ENCODE peak calls at places on chromosome 5, in seven cellular contexts. U, R, B, A, I, Y and D are unnamed samples.

GRCh38 chr5:67478337-67478736 is 281.7 kb upstream of the CD180 start:
- DNase-seq in U (no peak), R (no peak), B (no peak), A (no peak), I (no peak), Y (no peak), D (no peak)

GRCh38 chr5:62727184-62727583 is 148.6 kb downstream of the LRRC70 start:
- DNase-seq in U (no peak), R (no peak), B (no peak), A (no peak), I (no peak), Y (no peak), D (no peak)

GRCh38 chr5:10229306-10230048 is 20.2 kb downstream of the ATPSCKMT start:
- DNase-seq in U (no peak), R (no peak), B (no peak), A (no peak), I (no peak), Y (peak), D (no peak)

GRCh38 chr5:8908055-8908683 is 637.7 kb downstream of the SEMA5A start:
- DNase-seq in U (no peak), R (peak), B (no peak), A (peak), I (peak), Y (peak), D (peak)

GRCh38 chr5:10831416-10831815 is 70.4 kb upstream of the DAP start:
- DNase-seq in U (no peak), R (no peak), B (no peak), A (no peak), I (no peak), Y (peak), D (no peak)

GRCh38 chr5:135553688-135554462 is 18.1 kb upstream of the NEUROG1 start:
- DNase-seq in U (no peak), R (no peak), B (no peak), A (peak), I (peak), Y (peak), D (peak)

GRCh38 chr5:115573133-115573532 is 28.6 kb upstream of the FEM1C start:
- DNase-seq in U (no peak), R (no peak), B (no peak), A (no peak), I (no peak), Y (peak), D (no peak)

GRCh38 chr5:74766348-74766886 is 500 bp downstream of the GFM2 start:
- DNase-seq in U (no peak), R (no peak), B (no peak), A (no peak), I (no peak), Y (peak), D (no peak)

GRCh38 chr5:132808448-132808847 is 4.7 kb upstream of the SOWAHA start:
- DNase-seq in U (no peak), R (no peak), B (no peak), A (no peak), I (no peak), Y (no peak), D (no peak)

GRCh38 chr5:116406306-116407041 is 168.1 kb downstream of the SEMA6A start:
- DNase-seq in U (no peak), R (no peak), B (no peak), A (no peak), I (no peak), Y (no peak), D (no peak)

GRCh38 chr5:59209758-59210359 is 627.0 kb downstream of the RAB3C start:
- DNase-seq in U (no peak), R (no peak), B (no peak), A (no peak), I (no peak), Y (no peak), D (no peak)

GRCh38 chr5:126124706-126125345 is 298.4 kb upstream of the GRAMD2B start:
- DNase-seq in U (no peak), R (no peak), B (no peak), A (no peak), I (no peak), Y (no peak), D (no peak)

GRCh38 chr5:13217636-13218035 is 726.9 kb downstream of the DNAH5 start:
- DNase-seq in U (no peak), R (no peak), B (no peak), A (no peak), I (no peak), Y (no peak), D (no peak)

GRCh38 chr5:9265391-9266287 is 280.2 kb downstream of the SEMA5A start:
- DNase-seq in U (no peak), R (no peak), B (no peak), A (no peak), I (no peak), Y (peak), D (no peak)

GRCh38 chr5:142248853-142249462 is 75.9 kb downstream of the SPRY4 start:
- DNase-seq in U (no peak), R (no peak), B (peak), A (peak), I (no peak), Y (peak), D (no peak)

GRCh38 chr5:173327084-173327947 is 898 bp downstream of the STC2 start:
- DNase-seq in U (no peak), R (no peak), B (no peak), A (peak), I (peak), Y (peak), D (peak)

GRCh38 chr5:95962785-95963184 is 1.1 kb upstream of the ELL2 start:
- DNase-seq in U (no peak), R (no peak), B (no peak), A (no peak), I (peak), Y (no peak), D (no peak)

DNA sequence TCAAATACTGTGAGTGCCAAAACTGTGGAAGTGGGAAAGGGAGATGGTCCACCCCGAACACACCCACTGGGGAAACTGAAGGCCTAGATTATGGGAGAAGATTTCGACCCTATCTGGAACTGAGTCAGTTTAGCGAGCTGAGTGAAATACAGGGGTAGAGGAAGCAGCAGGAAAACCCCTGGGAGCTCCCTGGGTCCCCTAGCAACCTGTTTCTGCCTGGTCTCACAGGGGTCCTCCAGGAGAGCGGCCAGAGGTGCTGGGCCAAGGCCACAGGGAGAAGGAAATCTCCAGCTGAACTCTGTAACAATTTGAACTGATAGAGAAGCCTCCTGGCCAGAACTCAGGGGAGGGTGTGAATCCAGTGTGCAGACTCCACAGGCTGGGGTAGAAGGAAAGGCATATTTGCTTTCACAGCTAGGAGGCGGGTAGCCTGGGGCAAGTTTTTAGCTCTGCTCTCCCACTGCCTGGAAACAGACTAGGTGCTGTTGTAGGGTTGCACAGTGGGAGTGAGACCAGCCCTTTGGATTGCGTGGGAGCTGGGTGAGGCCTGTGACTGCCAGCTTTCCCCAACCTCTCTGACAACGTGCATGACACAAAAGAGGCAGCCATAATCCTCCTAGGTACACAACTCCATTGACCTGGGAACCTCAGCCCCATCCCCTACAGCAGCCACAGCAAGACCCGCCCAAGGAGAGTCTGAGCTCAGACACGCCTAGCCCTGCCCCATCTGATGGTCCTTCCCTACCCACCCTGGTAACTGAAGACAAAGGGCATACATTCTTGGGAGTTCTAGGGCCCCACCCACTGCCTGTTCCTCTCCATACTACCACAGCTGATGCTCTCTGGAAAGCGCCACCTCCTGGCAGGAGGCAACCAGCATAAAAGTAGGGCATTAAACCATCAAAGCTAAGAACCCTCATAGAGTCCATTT is 78.8 kb upstream of the GPBP1 start:
- DNase-seq in U (no peak), R (no peak), B (no peak), A (no peak), I (peak), Y (peak), D (peak)
- TF ChIP-seq CTCF in U (no peak), R (no peak), B (no peak), A (no peak), I (no peak), Y (peak), D (no peak)

DNA sequence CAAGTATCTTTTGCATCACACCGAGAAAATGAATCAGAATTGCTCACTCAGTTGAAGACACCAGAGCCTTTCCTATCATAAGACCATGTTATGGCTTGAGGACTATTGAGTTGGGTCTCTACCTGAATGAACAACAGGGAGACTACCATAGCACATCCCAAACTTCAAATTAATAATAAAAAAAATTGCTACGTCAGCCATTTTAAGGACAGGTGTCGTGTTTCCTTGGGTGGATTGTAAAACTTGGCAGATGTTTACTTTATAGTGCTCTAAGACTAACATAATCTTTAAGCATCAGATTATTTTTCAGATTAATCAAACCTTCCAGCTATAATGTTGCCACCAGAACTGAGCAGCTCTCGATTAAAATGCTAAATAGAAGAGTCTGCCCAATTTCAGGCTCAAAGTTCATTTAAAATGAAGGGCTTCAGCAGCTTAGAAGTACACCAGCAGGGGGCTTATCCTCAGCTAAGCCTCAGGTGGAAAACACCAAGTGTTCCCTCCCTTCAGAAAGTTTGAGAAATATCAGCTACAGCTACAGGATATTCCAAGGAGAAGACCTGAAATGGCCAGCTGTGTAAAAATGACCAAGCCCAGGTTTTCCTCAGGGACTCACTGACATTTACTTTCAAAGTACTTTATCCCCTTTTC is 395.5 kb downstream of the DTWD2 start:
- DNase-seq in U (no peak), R (no peak), B (no peak), A (no peak), I (no peak), Y (no peak), D (no peak)
- TF ChIP-seq CTCF in U (no peak), R (peak), B (no peak), A (no peak), I (peak), Y (peak), D (peak)

GRCh38 chr5:112690605-112691340 is 46.9 kb upstream of the APC start:
- DNase-seq in U (no peak), R (no peak), B (no peak), A (no peak), I (no peak), Y (no peak), D (no peak)

GRCh38 chr5:112689510-112689909 is 48.2 kb upstream of the APC start:
- DNase-seq in U (no peak), R (no peak), B (no peak), A (no peak), I (no peak), Y (peak), D (no peak)

GRCh38 chr5:112692472-112692871 is 45.2 kb upstream of the APC start:
- DNase-seq in U (no peak), R (no peak), B (no peak), A (no peak), I (no peak), Y (no peak), D (no peak)

GRCh38 chr5:112691758-112692157 is 45.9 kb upstream of the APC start:
- DNase-seq in U (no peak), R (no peak), B (no peak), A (no peak), I (peak), Y (no peak), D (no peak)

DNA sequence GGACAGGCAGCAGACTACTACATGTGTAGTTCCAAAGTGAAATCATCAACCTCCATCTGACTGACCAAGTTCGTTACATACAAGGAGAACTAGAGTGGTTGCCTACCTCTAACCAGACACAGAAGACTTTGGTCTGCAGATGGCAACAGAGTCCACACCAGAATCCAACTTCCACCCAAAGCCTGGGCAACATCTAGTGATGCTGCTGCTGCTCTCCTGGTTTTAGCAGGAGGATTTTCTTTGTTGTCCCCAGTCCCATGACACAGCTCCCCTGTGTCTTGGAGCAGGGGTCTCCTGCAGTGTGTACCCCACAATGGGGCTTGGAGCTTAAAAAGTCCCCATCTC is 46.4 kb upstream of the APC start:
- DNase-seq in U (no peak), R (no peak), B (no peak), A (no peak), I (no peak), Y (no peak), D (no peak)
- TF ChIP-seq CTCF in U (no peak), R (no peak), B (no peak), A (no peak), I (no peak), Y (no peak), D (no peak)

GRCh38 chr5:71697967-71698366 is 21.1 kb upstream of the CARTPT start:
- DNase-seq in U (no peak), R (no peak), B (no peak), A (peak), I (no peak), Y (no peak), D (peak)
- TF ChIP-seq CTCF in U (no peak), R (peak), B (peak), A (peak), I (peak), Y (peak), D (peak)